ENCODE peak calls at places on chromosomes 12 and 14, in five cellular contexts. L, Y, J, G and P are unnamed samples. For H3K27me3, the result is how much of the 10 kb centered on the place peaks cover.

GRCh38 chr12:123995023-123995422 is 22.0 kb downstream of the ZNF664 start:
- DNase-seq in L (no peak), Y (no peak), J (no peak), G (peak), P (no peak)

GRCh38 chr14:52700701-52701172 is 5.4 kb upstream of the ERO1A start:
- DNase-seq in L (no peak), Y (no peak), J (no peak), G (peak), P (no peak)

GRCh38 chr14:53461823-53462222 is 308.7 kb upstream of the DDHD1 start:
- DNase-seq in L (no peak), Y (no peak), J (no peak), G (no peak), P (no peak)

GRCh38 chr14:59816931-59817330 is 53.6 kb downstream of the RTN1 start:
- DNase-seq in L (no peak), Y (no peak), J (no peak), G (no peak), P (no peak)

GRCh38 chr12:94175763-94176660 is 27.6 kb downstream of the PLXNC1 start:
- DNase-seq in L (no peak), Y (no peak), J (no peak), G (no peak), P (no peak)

GRCh38 chr14:88181072-88181471 is 142.0 kb downstream of the KCNK10 start:
- DNase-seq in L (no peak), Y (no peak), J (no peak), G (no peak), P (no peak)

GRCh38 chr12:48750215-48750614 is 33.7 kb upstream of the CCNT1 start:
- DNase-seq in L (no peak), Y (no peak), J (no peak), G (no peak), P (no peak)

GRCh38 chr12:32230607-32230982 is 123.9 kb downstream of the BICD1 start:
- DNase-seq in L (no peak), Y (no peak), J (no peak), G (no peak), P (peak)

GRCh38 chr14:35854696-35855270 is 28.6 kb downstream of the BRMS1L start:
- DNase-seq in L (no peak), Y (no peak), J (no peak), G (no peak), P (no peak)

GRCh38 chr12:94202245-94203180 is 54.1 kb downstream of the PLXNC1 start:
- DNase-seq in L (no peak), Y (no peak), J (no peak), G (no peak), P (no peak)

GRCh38 chr14:100104523-100105300 is 39.5 kb downstream of the EVL start:
- DNase-seq in L (no peak), Y (no peak), J (no peak), G (no peak), P (no peak)

GRCh38 chr12:84653482-84653881 is 259.1 kb downstream of the SLC6A15 start:
- DNase-seq in L (no peak), Y (no peak), J (no peak), G (no peak), P (no peak)

GRCh38 chr12:108616941-108617858 is 16.5 kb downstream of the SELPLG start:
- DNase-seq in L (peak), Y (no peak), J (no peak), G (no peak), P (no peak)

GRCh38 chr12:106226884-106227640 is 20.8 kb downstream of the CKAP4 start:
- DNase-seq in L (no peak), Y (no peak), J (no peak), G (peak), P (peak)

GRCh38 chr12:132143328-132144071 is 619 bp downstream of the DDX51 start:
- DNase-seq in L (no peak), Y (no peak), J (no peak), G (no peak), P (peak)

GRCh38 chr12:87274594-87275245 is 754.5 kb downstream of the C12orf50 start:
- DNase-seq in L (no peak), Y (no peak), J (no peak), G (no peak), P (peak)

GRCh38 chr12:98519257-98519907 is 4.0 kb downstream of the TMPO start:
- DNase-seq in L (no peak), Y (no peak), J (no peak), G (no peak), P (no peak)

GRCh38 chr14:100816286-100816949 is 9.5 kb upstream of the MEG3 start:
- DNase-seq in L (no peak), Y (no peak), J (no peak), G (no peak), P (no peak)

GRCh38 chr12:58657175-58657574 is 263.1 kb downstream of the LRIG3 start:
- DNase-seq in L (no peak), Y (no peak), J (no peak), G (no peak), P (no peak)

DNA sequence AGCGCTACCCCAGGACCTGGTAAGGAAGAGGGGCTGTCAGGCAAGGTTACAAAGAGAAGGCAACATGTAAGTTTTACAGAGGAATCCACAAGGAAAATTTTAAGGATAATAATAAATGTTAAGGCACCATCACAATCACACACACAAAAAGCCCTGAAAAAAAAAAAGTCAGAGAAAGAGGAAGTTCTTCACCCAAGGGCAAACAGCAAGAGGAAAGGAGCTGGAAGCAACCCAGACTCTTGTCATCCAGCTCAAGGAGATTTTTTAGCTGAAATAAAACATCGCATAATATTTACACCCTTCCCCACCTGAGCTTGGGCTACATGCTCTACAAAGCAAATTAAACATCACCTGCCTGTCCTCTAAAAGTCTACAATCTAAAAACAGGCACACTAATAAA is 9.5 kb downstream of the SPTB start:
- DNase-seq in L (no peak), Y (no peak), J (no peak), G (no peak), P (no peak)
- H3K27me3 ChIP-seq in L (under half), Y (under half), J (under half), G (under half), P (under half)

DNA sequence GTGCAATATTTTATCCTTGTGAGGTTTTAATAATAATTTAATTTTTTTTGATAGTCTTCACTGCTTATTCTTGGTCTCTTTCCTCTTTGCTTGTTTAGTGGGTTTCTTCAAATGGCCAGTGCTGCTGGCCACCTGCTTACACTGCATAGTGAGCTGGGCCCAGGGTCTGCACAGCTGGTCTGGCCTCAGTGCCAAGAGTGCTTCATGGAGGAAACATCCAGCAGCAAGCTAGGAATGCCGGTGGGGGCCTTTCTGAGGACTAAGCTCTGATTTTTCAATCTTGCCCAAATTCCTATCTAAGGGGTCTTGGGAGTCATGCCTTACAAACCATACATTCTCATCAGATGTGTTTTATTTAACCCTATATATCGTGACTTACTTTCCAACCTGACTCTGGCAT is 13.3 kb upstream of the BDKRB2 start:
- DNase-seq in L (no peak), Y (no peak), J (no peak), G (no peak), P (no peak)
- H3K27me3 ChIP-seq in L (half or more), Y (under half), J (under half), G (under half), P (under half)

GRCh38 chr12:116880213-116880816 is 926 bp downstream of the HRK start:
- DNase-seq in L (no peak), Y (no peak), J (no peak), G (no peak), P (no peak)

GRCh38 chr12:116880817-116881324 is 370 bp downstream of the HRK start:
- DNase-seq in L (peak), Y (no peak), J (peak), G (no peak), P (peak)

GRCh38 chr12:116881867-116882507 is 746 bp upstream of the HRK start:
- DNase-seq in L (no peak), Y (no peak), J (no peak), G (no peak), P (no peak)

GRCh38 chr12:116882742-116883141 is 1.5 kb upstream of the HRK start:
- DNase-seq in L (no peak), Y (no peak), J (no peak), G (no peak), P (peak)

GRCh38 chr12:116881325-116881866 is at the start of gene HRK:
- DNase-seq in L (no peak), Y (no peak), J (peak), G (no peak), P (peak)
- H3K27me3 ChIP-seq in L (half or more), Y (under half), J (under half), G (half or more), P (half or more)

GRCh38 chr12:2675776-2676175 is 119.0 kb upstream of the FKBP4 start:
- DNase-seq in L (no peak), Y (no peak), J (no peak), G (no peak), P (no peak)
- H3K27me3 ChIP-seq in L (under half), Y (under half), J (under half), G (under half), P (under half)

DNA sequence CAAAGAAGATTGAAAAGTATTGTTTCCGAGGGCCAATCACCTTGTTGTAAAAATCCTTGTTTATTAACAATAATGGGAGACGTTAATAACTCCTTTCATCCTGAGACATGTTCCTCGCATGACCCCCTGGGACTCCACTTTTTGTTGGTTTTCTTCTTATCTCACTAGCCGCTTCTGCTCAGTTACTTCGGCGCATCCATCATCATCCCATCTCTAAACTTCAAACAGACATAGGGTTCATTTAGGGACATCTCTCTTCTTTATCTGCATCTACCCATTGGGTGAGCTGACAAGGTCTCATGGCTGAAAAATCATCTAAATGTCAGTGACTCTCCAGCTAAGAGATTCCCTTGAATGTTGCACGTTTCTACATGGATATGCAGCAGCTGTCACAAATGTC is 252.2 kb downstream of the ANO2 start:
- DNase-seq in L (no peak), Y (no peak), J (no peak), G (no peak), P (no peak)
- H3K27me3 ChIP-seq in L (under half), Y (under half), J (under half), G (under half), P (under half)

DNA sequence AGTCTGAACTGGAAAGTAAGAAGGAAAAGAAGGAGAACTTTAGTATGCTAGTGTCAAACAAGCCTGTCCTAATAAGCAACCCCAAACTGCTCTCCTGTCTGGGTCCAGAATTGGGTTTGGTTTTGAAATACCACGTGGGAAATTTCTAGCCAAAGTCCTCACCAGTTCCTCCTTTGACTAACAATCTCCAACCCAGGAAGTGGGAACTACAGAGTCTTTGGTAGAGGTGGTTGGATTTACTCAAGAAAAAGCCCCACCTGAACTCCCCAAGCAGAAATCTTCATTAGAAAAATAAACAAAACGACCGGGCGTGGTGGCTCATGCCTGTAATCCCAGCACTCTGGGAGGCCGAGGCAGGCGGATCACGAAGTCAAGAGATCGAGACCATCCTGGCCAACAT is 17.3 kb upstream of the EIF4B start:
- DNase-seq in L (no peak), Y (no peak), J (no peak), G (no peak), P (no peak)
- H3K27me3 ChIP-seq in L (under half), Y (under half), J (under half), G (under half), P (under half)

GRCh38 chr12:43578782-43579181 is 26.8 kb upstream of the ADAMTS20 start:
- DNase-seq in L (no peak), Y (no peak), J (no peak), G (no peak), P (no peak)

GRCh38 chr12:43579240-43579639 is 27.2 kb upstream of the ADAMTS20 start:
- DNase-seq in L (no peak), Y (no peak), J (no peak), G (no peak), P (no peak)

GRCh38 chr12:43576162-43576561 is 24.2 kb upstream of the ADAMTS20 start:
- DNase-seq in L (no peak), Y (no peak), J (no peak), G (no peak), P (no peak)

GRCh38 chr12:43580601-43581000 is 28.6 kb upstream of the ADAMTS20 start:
- DNase-seq in L (no peak), Y (no peak), J (no peak), G (no peak), P (no peak)
- H3K27me3 ChIP-seq in L (under half), Y (under half), J (under half), G (under half), P (under half)

DNA sequence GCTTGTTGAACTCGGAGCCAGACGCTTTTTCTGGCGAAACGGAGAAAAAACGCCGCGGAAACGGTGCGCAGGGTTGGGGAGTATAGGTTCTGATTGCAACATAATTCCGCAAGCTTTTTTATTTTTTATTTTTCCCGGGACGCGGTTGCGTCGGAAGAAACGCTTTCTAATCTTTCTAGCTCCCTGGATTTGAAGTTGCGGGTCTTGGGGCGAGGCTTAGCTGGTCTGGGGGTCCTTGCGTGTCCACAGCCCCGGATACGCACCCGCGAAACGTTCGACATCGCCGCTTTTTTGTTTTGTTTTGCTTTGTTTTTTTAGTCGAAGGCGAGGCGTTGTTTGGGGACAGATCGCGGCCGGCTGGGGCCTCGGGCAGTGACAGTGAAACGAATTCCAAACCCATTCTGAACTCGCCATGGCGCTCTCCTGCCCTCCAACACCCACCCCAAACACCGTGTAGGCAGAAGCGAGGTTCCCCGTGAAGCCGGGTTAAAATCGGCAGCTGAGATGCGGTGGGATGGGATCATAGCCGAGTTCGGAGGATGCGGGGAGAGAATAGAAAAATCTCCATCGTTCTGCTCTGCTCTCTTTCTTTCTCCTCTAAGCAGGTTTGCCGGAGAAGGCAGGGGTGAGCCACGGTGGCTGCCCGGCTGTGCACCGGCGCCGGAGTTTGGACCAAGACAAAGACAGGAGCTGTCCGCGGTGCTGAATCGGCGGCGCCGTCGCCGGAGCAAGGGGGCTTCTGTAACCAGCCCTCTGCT is 8.1 kb upstream of the LHX5 start:
- DNase-seq in L (peak), Y (no peak), J (peak), G (no peak), P (no peak)
- H3K27me3 ChIP-seq in L (half or more), Y (under half), J (under half), G (half or more), P (half or more)

GRCh38 chr12:53969588-53970259 is 3.2 kb upstream of the HOXC11 start:
- DNase-seq in L (no peak), Y (no peak), J (no peak), G (peak), P (no peak)
- H3K27me3 ChIP-seq in L (half or more), Y (under half), J (half or more), G (under half), P (under half)